ENCODE peak calls at places on chromosomes 11 and 22, in nine cellular contexts. R is kidney glomerular epithelial cell; Y is amniotic stem cell; I is posterior vena cava; L is skeletal muscle cell; K is activated naive CD4-positive, alpha-beta T cell treated with anti-CD3 and anti-CD28 coated beads, Interleukin-2, amount 50 U/mL, for 16 hours; V is caudate nucleus; M is AG09319; H is body of pancreas. T is an unnamed sample.

GRCh38 chr22:35617137-35617755 is at the start of gene MB:
- DNase-seq in L (no peak), I (no peak), R (no peak), Y (no peak), H (no peak), K (no peak), M (no peak), V (no peak), T (no peak)

GRCh38 chr11:116650052-116650451 is 122.7 kb downstream of the BUD13 start:
- DNase-seq in L (no peak), K (no peak), R (no peak), V (no peak), I (no peak), Y (no peak), H (no peak), M (no peak), T (no peak)

GRCh38 chr11:65382804-65383368 is 440 bp upstream of the SLC25A45 start:
- DNase-seq in L (no peak), K (no peak), V (no peak), I (no peak), M (no peak), H (peak), Y (no peak), R (no peak), T (no peak)

GRCh38 chr11:127059286-127060200 is 59.0 kb upstream of the KIRREL3 start:
- DNase-seq in M (no peak), R (peak), K (no peak), L (no peak), H (no peak), I (no peak), V (no peak), Y (no peak), T (no peak)

GRCh38 chr11:44701276-44701675 is 25.5 kb upstream of the TSPAN18 start:
- DNase-seq in V (no peak), M (no peak), H (no peak), R (no peak), K (no peak), I (no peak), L (no peak), Y (no peak), T (no peak)

GRCh38 chr11:105144887-105145286 is 5.3 kb upstream of the CARD18 start:
- DNase-seq in Y (peak), L (peak), K (no peak), M (peak), V (no peak), R (peak), H (no peak), I (no peak), T (peak)

GRCh38 chr11:63226488-63227114 is 16.8 kb downstream of the SLC22A25 start:
- DNase-seq in R (no peak), V (no peak), K (no peak), L (no peak), H (no peak), Y (no peak), I (no peak), M (no peak), T (no peak)

GRCh38 chr11:69501121-69501489 is 19.6 kb downstream of the LINC01488 start:
- DNase-seq in Y (no peak), M (no peak), K (no peak), L (no peak), H (no peak), V (no peak), I (no peak), R (no peak), T (no peak)

GRCh38 chr11:25349537-25349936 is 852.7 kb downstream of the LUZP2 start:
- DNase-seq in Y (no peak), H (no peak), V (no peak), M (no peak), K (no peak), R (no peak), I (no peak), L (no peak), T (no peak)

GRCh38 chr11:77175869-77176539 is 48.0 kb downstream of the MYO7A start:
- DNase-seq in Y (no peak), K (no peak), L (no peak), H (peak), R (no peak), V (no peak), I (peak), M (no peak), T (no peak)

GRCh38 chr22:22943521-22944267 is 56.1 kb downstream of the IGLL5 start:
- DNase-seq in K (no peak), I (peak), V (no peak), R (no peak), Y (no peak), H (no peak), L (no peak), M (no peak), T (no peak)

GRCh38 chr11:79054636-79055035 is 386.2 kb downstream of the TENM4 start:
- DNase-seq in H (no peak), Y (no peak), I (no peak), V (no peak), R (peak), L (peak), K (no peak), M (no peak), T (no peak)

GRCh38 chr11:70064726-70065317 is 13.3 kb upstream of the ANO1 start:
- DNase-seq in Y (no peak), I (no peak), R (no peak), K (no peak), M (no peak), H (no peak), V (no peak), L (no peak), T (no peak)

GRCh38 chr22:19819911-19820879 is 34.5 kb downstream of the GNB1L start:
- DNase-seq in I (peak), R (no peak), L (no peak), V (no peak), H (no peak), M (no peak), Y (no peak), K (no peak), T (no peak)

GRCh38 chr11:19311306-19312030 is 70.7 kb upstream of the E2F8 start:
- DNase-seq in R (peak), H (peak), Y (no peak), V (peak), L (no peak), K (no peak), M (peak), I (peak), T (no peak)

GRCh38 chr11:17541330-17541885 is 2.8 kb downstream of the USH1C start:
- DNase-seq in K (no peak), V (no peak), I (peak), R (no peak), M (no peak), H (no peak), L (no peak), Y (no peak), T (no peak)

GRCh38 chr22:33393432-33393831 is 335.3 kb upstream of the SYN3 start:
- DNase-seq in Y (no peak), K (no peak), L (no peak), H (no peak), V (no peak), I (no peak), M (no peak), R (no peak), T (no peak)

GRCh38 chr11:66670816-66671215 is 6.9 kb downstream of the RBM4B start:
- DNase-seq in Y (no peak), M (no peak), K (no peak), H (no peak), R (no peak), V (no peak), I (peak), L (no peak), T (no peak)

GRCh38 chr11:128431931-128432330 is 155.4 kb downstream of the ETS1 start:
- DNase-seq in Y (no peak), I (no peak), M (no peak), L (no peak), K (no peak), H (no peak), R (no peak), V (no peak), T (no peak)

GRCh38 chr11:41845066-41845465 is 385.6 kb upstream of the LRRC4C start:
- DNase-seq in K (no peak), V (no peak), H (no peak), L (no peak), I (no peak), R (no peak), M (no peak), Y (no peak), T (no peak)

GRCh38 chr11:76770642-76771445 is 12.3 kb upstream of the TSKU start:
- DNase-seq in H (peak), Y (peak), L (peak), M (peak), K (no peak), I (peak), V (no peak), R (peak), T (peak)

GRCh38 chr11:93059074-93059957 is 89.9 kb downstream of the MTNR1B start:
- DNase-seq in H (no peak), K (no peak), R (no peak), V (no peak), I (no peak), L (peak), M (peak), Y (no peak), T (no peak)

GRCh38 chr22:23606204-23607131 is 25.7 kb downstream of the DRICH1 start:
- DNase-seq in L (no peak), I (no peak), Y (no peak), K (no peak), R (no peak), M (no peak), V (no peak), H (no peak), T (no peak)